ENCODE peak calls at places on chromosomes 5 and 9, in seven cellular contexts. G is HCT116, C is H1, Y is HepG2, H is K562, B is endothelial cell of umbilical vein, D is GM12878. Z is an unnamed sample.
A peak's percentile ranks its signal among the peaks of the same experiment; 100 is the strongest.

GRCh38 chr5:32123058-32123805 is 50.9 kb downstream of the GOLPH3 start:
- DNase-seq in B (no peak), Y (no peak), C (no peak), D (no peak), G (no peak), H (no peak), Z (no peak)

GRCh38 chr5:37005252-37005651 is 128.7 kb downstream of the NIPBL start:
- DNase-seq in C (no peak), H (no peak), B (peak; percentile 60), Y (no peak), D (no peak), G (no peak), Z (no peak)

GRCh38 chr5:67358186-67358585 is 161.6 kb upstream of the CD180 start:
- DNase-seq in H (no peak), B (no peak), Y (no peak), D (no peak), G (no peak), C (no peak), Z (no peak)

GRCh38 chr9:112249277-112249676 is 74.2 kb upstream of the SUSD1 start:
- DNase-seq in Y (no peak), D (peak; percentile 39), B (peak; percentile 85), H (no peak), C (no peak), G (no peak), Z (no peak)

GRCh38 chr5:111072949-111073682 is 1.6 kb downstream of the TSLP start:
- DNase-seq in B (no peak), C (peak; percentile 84), Y (no peak), H (peak; percentile 77), D (no peak), G (peak; percentile 19), Z (peak; percentile 85)

GRCh38 chr5:150306775-150307174 is 4.1 kb upstream of the ARSI start:
- DNase-seq in D (no peak), G (no peak), C (no peak), Y (no peak), H (no peak), B (no peak), Z (no peak)

GRCh38 chr9:93260290-93261066 is 76.5 kb downstream of the WNK2 start:
- DNase-seq in Y (no peak), D (no peak), G (no peak), B (no peak), C (peak; percentile 44), H (no peak), Z (no peak)

GRCh38 chr9:91089405-91090131 is 272.1 kb downstream of the AUH start:
- DNase-seq in G (no peak), B (peak; percentile 41), H (peak; percentile 13), D (no peak), Y (peak; percentile 52), C (no peak), Z (peak; percentile 22)

GRCh38 chr9:97811534-97812246 is 41.3 kb upstream of the FOXE1 start:
- DNase-seq in H (no peak), Y (no peak), D (no peak), C (no peak), G (no peak), B (peak; percentile 10), Z (no peak)

GRCh38 chr5:14668247-14668646 is 3.7 kb downstream of the OTULIN start:
- DNase-seq in Y (peak; percentile 18), D (peak; percentile 53), B (no peak), G (no peak), C (no peak), H (no peak), Z (no peak)

GRCh38 chr5:28344803-28345433 is 1306.5 kb upstream of the CDH9 start:
- DNase-seq in G (no peak), B (peak; percentile 41), Y (peak; percentile 35), D (peak; percentile 0), C (no peak), H (peak; percentile 8), Z (peak; percentile 90)

GRCh38 chr9:136821333-136822031 is 13.7 kb downstream of the RABL6 start:
- DNase-seq in G (no peak), C (no peak), B (peak; percentile 39), H (no peak), Y (no peak), D (no peak), Z (peak; percentile 74)

GRCh38 chr5:91151947-91152346 is 231.2 kb downstream of the ARRDC3 start:
- DNase-seq in G (no peak), Y (peak; percentile 4), D (no peak), C (no peak), H (no peak), B (peak; percentile 52), Z (peak; percentile 28)

GRCh38 chr5:92402045-92402444 is 1018.9 kb upstream of the ARRDC3 start:
- DNase-seq in H (no peak), G (no peak), B (no peak), Y (no peak), D (no peak), C (no peak), Z (no peak)

GRCh38 chr9:69034071-69034470 is 1.5 kb upstream of the FXN start:
- DNase-seq in B (no peak), D (no peak), C (no peak), G (no peak), Y (no peak), H (no peak), Z (no peak)

GRCh38 chr5:157540707-157541451 is 34.7 kb downstream of the ADAM19 start:
- DNase-seq in H (no peak), G (no peak), B (peak; percentile 79), C (no peak), Y (no peak), D (peak; percentile 87), Z (no peak)

GRCh38 chr5:108167174-108167573 is 214.7 kb downstream of the FBXL17 start:
- DNase-seq in G (no peak), H (no peak), C (no peak), B (no peak), Y (no peak), D (no peak), Z (no peak)

GRCh38 chr9:125426926-125427325 is 165.3 kb downstream of the GAPVD1 start:
- DNase-seq in G (no peak), B (no peak), Y (no peak), H (no peak), C (no peak), D (no peak), Z (no peak)

GRCh38 chr9:124975131-124975530 is 34.2 kb upstream of the GOLGA1 start:
- DNase-seq in G (no peak), D (no peak), C (no peak), Y (no peak), H (no peak), B (peak; percentile 22), Z (peak; percentile 39)

DNA sequence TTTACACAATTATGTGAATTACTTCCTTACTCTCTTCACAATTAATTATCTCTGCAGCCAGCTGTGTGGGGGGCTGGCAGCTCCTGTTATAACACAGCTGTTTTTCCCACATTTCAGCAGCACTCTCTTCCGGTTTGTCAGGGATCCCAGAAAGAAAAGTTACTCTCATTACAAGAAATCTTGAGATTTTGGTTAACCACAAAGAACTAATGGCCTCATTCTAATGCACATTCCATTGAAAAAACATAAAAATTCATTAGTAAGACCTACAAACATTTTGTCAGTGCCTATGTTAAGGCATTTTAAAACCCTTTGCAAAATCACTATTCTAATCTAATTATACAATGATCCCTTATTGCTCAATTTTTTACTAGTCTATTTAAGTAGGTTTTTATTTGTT is 64.1 kb downstream of the PDE4D start:
- DNase-seq in G (no peak), H (no peak), C (no peak), Y (no peak), B (no peak), D (no peak), Z (no peak)
- TF ChIP-seq POLR2AphosphoS5 in G (no peak), H (no peak), C (no peak), Y (no peak), B (no peak), D (no peak), Z (no peak)

DNA sequence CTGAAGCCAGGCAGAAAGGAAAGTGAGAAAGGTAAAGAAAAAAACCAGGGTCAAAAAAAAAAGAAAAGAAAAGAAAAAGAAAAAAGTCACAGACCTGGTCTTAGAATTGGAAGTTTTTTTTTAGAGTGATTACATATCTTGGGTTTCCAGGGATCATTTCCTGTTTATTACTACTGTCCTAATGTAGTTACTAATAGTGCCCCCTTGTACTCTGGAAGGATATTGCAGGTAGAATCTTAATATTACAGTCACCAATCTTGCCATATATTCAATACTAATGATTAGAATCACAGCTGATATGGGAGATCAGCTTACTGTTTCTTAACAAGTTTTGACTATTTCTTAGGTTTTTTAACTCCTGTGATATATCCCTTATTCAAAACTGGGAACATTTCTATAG is 543.2 kb upstream of the CDH6 start:
- DNase-seq in C (no peak), D (no peak), B (no peak), Y (peak; percentile 1), H (no peak), G (no peak), Z (peak; percentile 24)
- TF ChIP-seq CTCF in C (no peak), D (no peak), B (no peak), Y (peak; percentile 13), H (no peak), G (no peak), Z (peak; percentile 47)

DNA sequence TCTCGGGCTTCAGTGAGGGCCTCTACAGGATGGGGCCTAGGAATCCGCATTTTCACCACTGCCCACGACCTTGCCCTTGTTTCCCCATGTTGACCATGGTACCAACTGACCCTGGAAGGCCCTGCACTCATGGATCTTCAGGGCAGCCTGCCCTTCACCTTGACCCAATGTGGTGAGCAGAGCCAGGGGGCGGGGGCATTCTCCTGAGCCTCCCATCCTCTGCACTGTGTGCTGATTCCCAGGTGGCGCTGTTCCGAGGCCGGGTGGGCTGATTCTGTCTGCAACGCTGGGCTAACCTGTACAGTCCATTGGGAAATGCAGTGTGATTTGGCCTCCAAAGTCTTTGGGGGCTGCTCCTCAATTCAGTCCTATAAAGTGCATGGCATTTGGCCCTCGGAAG is 68.7 kb downstream of the SHB start:
- DNase-seq in B (no peak), C (peak; percentile 71), D (no peak), G (no peak), H (peak; percentile 49), Y (no peak), Z (peak; percentile 63)
- TF ChIP-seq EZH2 in B (no peak), C (no peak), D (no peak), G (no peak), H (no peak), Y (no peak), Z (no peak)

GRCh38 chr5:153618857-153619256 is 128.4 kb downstream of the GRIA1 start:
- DNase-seq in D (no peak), C (no peak), B (peak; percentile 21), G (no peak), H (no peak), Y (no peak), Z (no peak)

GRCh38 chr5:153623117-153623516 is 132.6 kb downstream of the GRIA1 start:
- DNase-seq in H (no peak), D (no peak), C (no peak), B (no peak), G (no peak), Y (no peak), Z (peak; percentile 17)

GRCh38 chr5:153617190-153617589 is 126.7 kb downstream of the GRIA1 start:
- DNase-seq in C (no peak), B (peak; percentile 41), D (no peak), G (no peak), H (no peak), Y (no peak), Z (no peak)

GRCh38 chr5:153619706-153620105 is 129.2 kb downstream of the GRIA1 start:
- DNase-seq in B (peak; percentile 86), H (no peak), G (no peak), D (no peak), Y (no peak), C (no peak), Z (no peak)

DNA sequence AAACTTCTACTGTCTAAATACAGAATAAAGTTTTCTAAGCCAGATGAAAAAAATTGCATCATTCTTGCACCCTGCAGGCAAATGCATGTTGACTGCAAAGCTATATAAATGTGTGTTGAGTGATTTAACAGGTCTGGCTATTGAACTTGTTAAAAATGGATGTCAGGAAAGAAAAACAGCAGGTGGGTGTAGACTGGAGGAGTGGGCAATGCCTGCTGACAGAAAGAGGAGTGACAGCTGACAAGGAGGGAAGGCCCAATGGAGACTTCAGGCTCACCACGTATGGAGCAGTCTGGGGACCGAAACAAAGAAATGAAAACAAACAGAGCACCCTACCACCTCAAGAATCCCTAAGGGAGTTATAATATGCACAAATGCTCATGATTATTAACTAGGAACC is 127.8 kb downstream of the GRIA1 start:
- DNase-seq in H (no peak), G (no peak), B (no peak), Y (no peak), C (no peak), D (no peak), Z (no peak)
- TF ChIP-seq POLR2AphosphoS5 in H (no peak), G (no peak), B (no peak), Y (no peak), C (no peak), D (no peak), Z (no peak)